ENCODE peak calls at places on chromosomes 13 and 19, in seven cellular contexts. Q, H, N, K, Z, X and C are unnamed samples.
A peak's percentile ranks its signal among the peaks of the same experiment; 100 is the strongest.

GRCh38 chr13:76027131-76027530 is 391.0 kb downstream of the LMO7 start:
- DNase-seq in Q (no peak), Z (no peak), K (no peak), H (peak; percentile 64), X (no peak), N (no peak), C (no peak)

GRCh38 chr19:14337510-14337909 is 43.7 kb upstream of the ADGRE5 start:
- DNase-seq in K (peak; percentile 29), Z (no peak), Q (no peak), X (no peak), H (peak; percentile 58), N (no peak), C (no peak)

GRCh38 chr19:18804139-18804601 is 13.1 kb upstream of the COMP start:
- DNase-seq in N (no peak), H (no peak), Q (no peak), K (no peak), X (no peak), Z (no peak), C (no peak)

GRCh38 chr19:32091196-32091595 is 254.2 kb upstream of the ZNF507 start:
- DNase-seq in K (no peak), H (no peak), N (no peak), X (no peak), Z (no peak), Q (no peak), C (no peak)

GRCh38 chr19:58328999-58329398 is 2.2 kb downstream of the ZSCAN22 start:
- DNase-seq in Z (peak; percentile 13), Q (no peak), H (peak; percentile 84), K (no peak), N (no peak), X (no peak), C (no peak)

GRCh38 chr19:27889156-27889555 is 1323.8 kb downstream of the UQCRFS1 start:
- DNase-seq in X (no peak), H (no peak), N (no peak), Z (no peak), K (no peak), Q (no peak), C (no peak)

GRCh38 chr19:40150170-40150569 is 41.1 kb upstream of the MAP3K10 start:
- DNase-seq in H (no peak), Z (no peak), N (no peak), Q (no peak), K (no peak), X (no peak), C (no peak)

GRCh38 chr19:35320285-35320706 is 8.7 kb upstream of the CD22 start:
- DNase-seq in X (no peak), H (no peak), Q (peak; percentile 44), Z (no peak), N (no peak), K (no peak), C (no peak)

GRCh38 chr13:30337061-30337601 is 29.8 kb upstream of the KATNAL1 start:
- DNase-seq in X (no peak), Z (no peak), N (no peak), K (no peak), Q (no peak), H (no peak), C (no peak)

GRCh38 chr19:42283248-42284065 is 14.4 kb downstream of the CIC start:
- DNase-seq in Q (peak; percentile 97), Z (peak; percentile 86), H (peak; percentile 98), K (peak; percentile 99), N (peak; percentile 98), X (peak; percentile 95), C (no peak)

GRCh38 chr19:41883821-41884733 is 1.1 kb downstream of the ARHGEF1 start:
- DNase-seq in N (peak; percentile 99), X (peak; percentile 95), Z (peak; percentile 94), K (peak; percentile 98), H (peak; percentile 99), Q (peak; percentile 99), C (peak; percentile 82)

GRCh38 chr13:61727714-61728275 is 312.1 kb upstream of the PCDH20 start:
- DNase-seq in Q (no peak), X (no peak), N (no peak), Z (no peak), K (no peak), H (no peak), C (peak; percentile 13)

GRCh38 chr19:33301011-33301899 is 1.1 kb downstream of the CEBPA start:
- DNase-seq in X (no peak), Z (no peak), N (no peak), K (no peak), H (peak; percentile 59), Q (peak; percentile 89), C (no peak)

GRCh38 chr13:68908879-68909278 is 1198.7 kb upstream of the ATXN8OS start:
- DNase-seq in K (no peak), N (no peak), Q (no peak), X (no peak), Z (no peak), H (no peak), C (no peak)

GRCh38 chr13:50740052-50740741 is 103.3 kb downstream of the DLEU7 start:
- DNase-seq in K (no peak), Q (no peak), Z (no peak), N (no peak), H (no peak), X (no peak), C (no peak)

GRCh38 chr13:19838726-19839342 is 24.6 kb downstream of the ZMYM5 start:
- DNase-seq in K (no peak), X (no peak), Z (no peak), Q (no peak), H (no peak), N (no peak), C (no peak)

GRCh38 chr13:32894589-32895001 is 121.6 kb upstream of the KL start:
- DNase-seq in Z (no peak), N (no peak), Q (no peak), H (no peak), K (no peak), X (no peak), C (no peak)